ENCODE peak calls at places on chromosomes 11 and 22, in ten cellular contexts. Y, P, C, H, Z, K, G, M, I and O are unnamed samples.
A peak's percentile ranks its signal among the peaks of the same experiment; 100 is the strongest.

GRCh38 chr11:86592659-86593451 is 79.6 kb downstream of the ME3 start:
- DNase-seq in Y (peak; percentile 86), P (peak; percentile 92), C (no peak), H (peak; percentile 87), Z (peak; percentile 70), K (peak; percentile 63), G (peak; percentile 87), M (peak; percentile 98), I (peak; percentile 72), O (peak; percentile 88)

GRCh38 chr11:34427171-34427805 is 11.4 kb upstream of the CAT start:
- DNase-seq in Y (peak; percentile 85), P (no peak), C (peak; percentile 83), H (no peak), Z (peak; percentile 97), K (peak; percentile 71), G (no peak), M (peak; percentile 87), I (peak; percentile 66), O (no peak)

GRCh38 chr22:28143206-28143605 is 224.2 kb upstream of the PITPNB start:
- DNase-seq in Y (no peak), P (no peak), C (no peak), H (no peak), Z (no peak), K (no peak), G (no peak), M (no peak), I (peak; percentile 20), O (no peak)

GRCh38 chr11:31871310-31872073 is 60.4 kb upstream of the PAX6 start:
- DNase-seq in Y (no peak), P (no peak), C (no peak), H (no peak), Z (no peak), K (no peak), G (no peak), M (no peak), I (no peak), O (no peak)

GRCh38 chr22:48711031-48711431 is 1116.6 kb downstream of the BRD1 start:
- DNase-seq in Y (no peak), P (no peak), C (no peak), H (no peak), Z (no peak), K (no peak), G (peak; percentile 19), M (no peak), I (no peak), O (no peak)

GRCh38 chr11:69947059-69947771 is 128.0 kb upstream of the FGF3 start:
- DNase-seq in Y (no peak), P (no peak), C (no peak), H (no peak), Z (peak; percentile 14), K (no peak), G (no peak), M (no peak), I (no peak), O (no peak)

GRCh38 chr11:109247071-109247470 is 174.9 kb upstream of the C11orf87 start:
- DNase-seq in Y (no peak), P (no peak), C (no peak), H (no peak), Z (peak; percentile 72), K (no peak), G (no peak), M (peak; percentile 91), I (no peak), O (no peak)

GRCh38 chr11:19962053-19962794 is 198.1 kb downstream of the DBX1 start:
- DNase-seq in Y (no peak), P (no peak), C (no peak), H (no peak), Z (no peak), K (no peak), G (no peak), M (no peak), I (no peak), O (no peak)

GRCh38 chr11:2528301-2529050 is 83.7 kb downstream of the KCNQ1 start:
- DNase-seq in Y (no peak), P (no peak), C (no peak), H (no peak), Z (no peak), K (peak; percentile 6), G (no peak), M (peak; percentile 20), I (no peak), O (no peak)

GRCh38 chr11:110339456-110339855 is 43.0 kb upstream of the RDX start:
- DNase-seq in Y (no peak), P (no peak), C (no peak), H (no peak), Z (no peak), K (no peak), G (no peak), M (no peak), I (no peak), O (no peak)

GRCh38 chr11:1298695-1299492 is 10.5 kb downstream of the TOLLIP start:
- DNase-seq in Y (peak; percentile 89), P (peak; percentile 87), C (peak; percentile 11), H (no peak), Z (peak; percentile 93), K (peak; percentile 89), G (peak; percentile 93), M (peak; percentile 85), I (peak; percentile 55), O (no peak)

GRCh38 chr11:12404461-12404860 is 27.1 kb downstream of the PARVA start:
- DNase-seq in Y (no peak), P (no peak), C (no peak), H (no peak), Z (no peak), K (no peak), G (peak; percentile 91), M (no peak), I (peak; percentile 42), O (no peak)

GRCh38 chr22:49825944-49826602 is 1.6 kb downstream of the BRD1 start:
- DNase-seq in Y (peak; percentile 37), P (peak; percentile 24), C (no peak), H (peak; percentile 71), Z (peak; percentile 81), K (no peak), G (no peak), M (peak; percentile 46), I (peak; percentile 38), O (peak; percentile 82)

GRCh38 chr11:10934293-10934850 is 76.5 kb upstream of the ZBED5 start:
- DNase-seq in Y (no peak), P (no peak), C (no peak), H (peak; percentile 27), Z (no peak), K (no peak), G (no peak), M (no peak), I (no peak), O (peak; percentile 32)

GRCh38 chr22:21698430-21699329 is 32.9 kb downstream of the PPIL2 start:
- DNase-seq in Y (peak; percentile 37), P (no peak), C (peak; percentile 27), H (no peak), Z (no peak), K (peak; percentile 50), G (no peak), M (no peak), I (no peak), O (no peak)

GRCh38 chr11:91926967-91927366 is 297.7 kb upstream of the FAT3 start:
- DNase-seq in Y (peak; percentile 16), P (peak; percentile 36), C (no peak), H (no peak), Z (no peak), K (no peak), G (peak; percentile 90), M (no peak), I (no peak), O (no peak)

GRCh38 chr11:134040386-134041297 is 28.2 kb upstream of the JAM3 start:
- DNase-seq in Y (no peak), P (peak; percentile 30), C (no peak), H (no peak), Z (peak; percentile 28), K (peak; percentile 78), G (peak; percentile 86), M (peak; percentile 58), I (peak; percentile 70), O (no peak)

GRCh38 chr11:3106736-3107524 is 49.7 kb upstream of the CARS1 start:
- DNase-seq in Y (no peak), P (no peak), C (no peak), H (no peak), Z (no peak), K (peak; percentile 13), G (peak; percentile 63), M (no peak), I (no peak), O (no peak)

GRCh38 chr11:1988667-1989317 is 8.8 kb downstream of the H19 start:
- DNase-seq in Y (peak; percentile 1), P (no peak), C (no peak), H (no peak), Z (no peak), K (no peak), G (peak; percentile 50), M (no peak), I (no peak), O (no peak)

GRCh38 chr11:122786896-122787295 is 51.4 kb upstream of the CRTAM start:
- DNase-seq in Y (no peak), P (no peak), C (no peak), H (no peak), Z (no peak), K (no peak), G (no peak), M (peak; percentile 57), I (no peak), O (no peak)

GRCh38 chr22:46560696-46561295 is 23.4 kb upstream of the CELSR1 start:
- DNase-seq in Y (no peak), P (no peak), C (no peak), H (no peak), Z (no peak), K (no peak), G (no peak), M (no peak), I (no peak), O (no peak)

GRCh38 chr11:130031945-130032344 is 29.3 kb upstream of the PRDM10 start:
- DNase-seq in Y (no peak), P (no peak), C (no peak), H (no peak), Z (no peak), K (no peak), G (no peak), M (peak; percentile 62), I (no peak), O (no peak)

GRCh38 chr22:36369922-36370781 is 17.6 kb downstream of the MYH9 start:
- DNase-seq in Y (peak; percentile 64), P (peak; percentile 78), C (no peak), H (no peak), Z (peak; percentile 75), K (peak; percentile 74), G (peak; percentile 86), M (peak; percentile 58), I (peak; percentile 62), O (peak; percentile 56)

GRCh38 chr11:77109236-77110019 is 6.8 kb downstream of the OMP start:
- DNase-seq in Y (peak; percentile 69), P (no peak), C (no peak), H (no peak), Z (peak; percentile 65), K (no peak), G (no peak), M (no peak), I (peak; percentile 59), O (no peak)

GRCh38 chr11:95517453-95517852 is 272.1 kb downstream of the FAM76B start:
- DNase-seq in Y (peak; percentile 21), P (no peak), C (no peak), H (no peak), Z (peak; percentile 39), K (no peak), G (no peak), M (no peak), I (no peak), O (no peak)

GRCh38 chr11:2999464-2999998 is 7.4 kb upstream of the NAP1L4 start:
- DNase-seq in Y (no peak), P (no peak), C (no peak), H (no peak), Z (no peak), K (no peak), G (peak; percentile 42), M (no peak), I (no peak), O (no peak)